ENCODE peak calls at places on chromosomes 1 and 21, in eight cellular contexts. W, O, N, R, S, A, U and J are unnamed samples.

GRCh38 chr1:182869241-182869666 is 30.1 kb downstream of the DHX9 start:
- DNase-seq in W (no peak), O (no peak), N (peak; percentile 30), R (no peak), S (no peak), A (no peak), U (no peak), J (no peak)

GRCh38 chr1:234535763-234536515 is 57.0 kb upstream of the TARBP1 start:
- DNase-seq in W (peak; percentile 81), O (no peak), N (no peak), R (peak; percentile 61), S (no peak), A (peak; percentile 84), U (peak; percentile 70), J (no peak)

GRCh38 chr1:90402893-90403849 is 313.9 kb downstream of the BARHL2 start:
- DNase-seq in W (no peak), O (peak; percentile 26), N (peak; percentile 31), R (no peak), S (no peak), A (no peak), U (peak; percentile 95), J (no peak)

GRCh38 chr1:239952348-239953307 is 139.1 kb upstream of the FMN2 start:
- DNase-seq in W (no peak), O (no peak), N (peak; percentile 39), R (no peak), S (no peak), A (no peak), U (no peak), J (no peak)

GRCh38 chr1:109769335-109770078 is 5.8 kb upstream of the EPS8L3 start:
- DNase-seq in W (peak; percentile 19), O (peak; percentile 68), N (peak; percentile 5), R (peak; percentile 3), S (no peak), A (no peak), U (peak; percentile 95), J (no peak)

GRCh38 chr21:44875341-44875740 is 1.9 kb upstream of the PTTG1IP start:
- DNase-seq in W (no peak), O (peak; percentile 52), N (no peak), R (no peak), S (no peak), A (no peak), U (peak; percentile 22), J (no peak)

GRCh38 chr1:223482766-223483165 is 89.6 kb downstream of the CCDC185 start:
- DNase-seq in W (no peak), O (no peak), N (no peak), R (no peak), S (no peak), A (no peak), U (no peak), J (no peak)

GRCh38 chr1:207355513-207356295 is 34.2 kb downstream of the CD55 start:
- DNase-seq in W (no peak), O (no peak), N (no peak), R (no peak), S (no peak), A (no peak), U (no peak), J (no peak)

GRCh38 chr1:218674280-218674773 is 329.2 kb downstream of the TGFB2 start:
- DNase-seq in W (no peak), O (peak; percentile 63), N (peak; percentile 16), R (no peak), S (no peak), A (peak; percentile 11), U (peak; percentile 83), J (no peak)

GRCh38 chr1:26280333-26281042 is 602 bp downstream of the SH3BGRL3 start:
- DNase-seq in W (peak; percentile 78), O (no peak), N (peak; percentile 44), R (no peak), S (no peak), A (no peak), U (peak; percentile 48), J (no peak)

GRCh38 chr1:228082975-228083870 is 715 bp downstream of the ARF1 start:
- DNase-seq in W (peak; percentile 84), O (no peak), N (peak; percentile 42), R (peak; percentile 37), S (peak; percentile 33), A (peak; percentile 78), U (peak; percentile 29), J (no peak)

GRCh38 chr1:25219661-25220251 is 12.5 kb downstream of the SYF2 start:
- DNase-seq in W (no peak), O (no peak), N (no peak), R (no peak), S (no peak), A (no peak), U (no peak), J (no peak)

GRCh38 chr1:205543351-205544305 is 39.2 kb downstream of the CDK18 start:
- DNase-seq in W (peak; percentile 87), O (peak; percentile 80), N (no peak), R (peak; percentile 37), S (no peak), A (peak; percentile 88), U (peak; percentile 82), J (peak; percentile 80)

GRCh38 chr1:218467101-218467728 is 122.1 kb downstream of the TGFB2 start:
- DNase-seq in W (no peak), O (peak; percentile 78), N (no peak), R (no peak), S (no peak), A (no peak), U (peak; percentile 90), J (no peak)

GRCh38 chr1:72037745-72038343 is 244.5 kb downstream of the NEGR1 start:
- DNase-seq in W (no peak), O (peak; percentile 18), N (peak; percentile 26), R (no peak), S (no peak), A (peak; percentile 10), U (peak; percentile 49), J (no peak)

GRCh38 chr1:14612281-14612680 is 13.8 kb downstream of the KAZN start:
- DNase-seq in W (no peak), O (no peak), N (no peak), R (no peak), S (no peak), A (no peak), U (no peak), J (no peak)

GRCh38 chr1:244271004-244271403 is 180.7 kb downstream of the ADSS2 start:
- DNase-seq in W (no peak), O (no peak), N (no peak), R (no peak), S (no peak), A (no peak), U (no peak), J (peak; percentile 3)

GRCh38 chr1:244272471-244273261 is 179.0 kb downstream of the ADSS2 start:
- DNase-seq in W (peak; percentile 77), O (peak; percentile 76), N (peak; percentile 69), R (peak; percentile 55), S (peak; percentile 60), A (peak; percentile 58), U (peak; percentile 92), J (peak; percentile 75)

GRCh38 chr1:244273845-244274619 is 177.7 kb downstream of the ADSS2 start:
- DNase-seq in W (no peak), O (peak; percentile 94), N (no peak), R (no peak), S (no peak), A (peak; percentile 54), U (peak; percentile 100), J (peak; percentile 56)

GRCh38 chr1:244271909-244272308 is 179.8 kb downstream of the ADSS2 start:
- DNase-seq in W (no peak), O (no peak), N (no peak), R (no peak), S (no peak), A (no peak), U (no peak), J (peak; percentile 44)

GRCh38 chr1:244273262-244273844 is 178.4 kb downstream of the ADSS2 start:
- DNase-seq in W (no peak), O (no peak), N (no peak), R (no peak), S (no peak), A (no peak), U (no peak), J (no peak)
- TF ChIP-seq CTCF in W (no peak), O (no peak), N (no peak), R (no peak), S (peak; percentile 12), A (no peak), U (no peak), J (no peak)

DNA sequence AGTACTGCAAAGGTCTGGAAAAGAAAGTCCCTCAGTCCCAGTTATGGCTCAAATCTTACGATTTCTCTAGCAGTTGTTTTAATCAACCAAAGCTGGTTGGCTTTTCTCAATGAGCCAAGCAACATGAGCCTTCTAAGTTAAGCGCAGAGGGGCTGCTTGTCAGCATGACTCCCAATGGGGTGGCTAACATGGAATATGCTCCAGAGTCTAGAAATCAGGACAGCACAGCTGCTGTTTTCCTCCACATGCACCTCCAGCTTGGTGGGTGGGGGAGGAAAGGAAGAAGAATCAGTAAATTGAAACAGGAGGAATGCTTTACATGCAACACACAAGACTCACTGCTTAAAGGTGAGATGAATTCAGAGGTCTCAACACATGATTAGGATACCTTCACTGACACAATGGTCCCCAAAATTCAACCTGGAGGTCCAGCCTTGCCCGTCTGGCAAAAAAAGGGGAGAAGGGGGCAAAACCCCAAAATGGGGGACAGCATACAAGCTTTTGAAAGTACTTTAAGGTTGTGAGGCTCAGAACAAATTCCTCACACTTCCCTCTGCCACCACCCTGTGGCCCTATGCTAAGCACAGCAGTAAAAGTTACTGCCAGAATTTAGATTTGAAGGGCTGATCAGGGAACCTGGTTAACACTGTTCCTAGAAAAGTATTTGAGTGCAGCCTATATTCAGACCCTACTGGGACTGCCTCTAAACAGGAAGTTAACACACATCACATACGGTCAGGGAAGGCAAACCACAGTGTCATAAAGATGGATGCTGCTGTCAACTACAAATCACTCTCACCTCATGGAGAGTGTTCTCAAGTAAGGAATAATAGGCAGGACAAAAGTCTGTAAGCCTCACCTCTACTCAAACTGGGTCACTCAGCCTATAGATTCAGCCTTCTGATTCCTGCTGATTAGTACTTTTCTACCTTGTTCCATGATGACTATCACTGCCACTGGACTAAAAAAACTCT is 2.6 kb downstream of the GATAD2B start:
- DNase-seq in W (no peak), O (peak; percentile 52), N (no peak), R (no peak), S (no peak), A (no peak), U (peak; percentile 42), J (no peak)
- TF ChIP-seq CTCF in W (peak; percentile 11), O (peak; percentile 24), N (no peak), R (no peak), S (no peak), A (peak; percentile 43), U (peak; percentile 37), J (peak; percentile 29)

GRCh38 chr1:192691041-192691440 is 55.1 kb downstream of the RGS13 start:
- DNase-seq in W (no peak), O (no peak), N (no peak), R (no peak), S (no peak), A (no peak), U (no peak), J (no peak)
- TF ChIP-seq CTCF in W (no peak), O (no peak), N (no peak), R (no peak), S (no peak), A (no peak), U (no peak), J (no peak)

DNA sequence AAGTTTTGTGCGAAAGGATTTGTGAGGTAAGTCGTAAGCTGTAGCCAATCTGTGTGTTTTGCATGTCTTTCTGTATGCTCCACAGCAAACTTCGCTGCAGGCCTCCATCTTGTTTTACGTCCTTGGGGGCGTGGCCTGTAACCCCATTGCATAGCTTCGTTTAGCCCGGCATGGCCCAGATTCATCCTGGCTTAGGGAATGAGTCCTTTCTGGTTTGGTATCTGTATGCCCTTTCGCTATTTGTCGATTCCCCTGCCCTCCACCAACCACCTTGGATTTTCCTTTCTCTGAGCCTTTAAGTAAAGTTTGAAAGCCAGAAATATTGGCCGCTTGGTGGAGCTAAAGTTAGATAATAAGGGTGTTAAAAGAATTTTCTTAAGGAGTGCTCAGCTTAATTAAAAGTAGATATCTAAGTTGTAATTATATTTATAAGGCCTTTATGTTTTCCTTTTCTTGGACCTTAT is 1.1 kb downstream of the THEM4 start:
- DNase-seq in W (no peak), O (no peak), N (no peak), R (no peak), S (no peak), A (no peak), U (peak; percentile 24), J (no peak)
- TF ChIP-seq CTCF in W (no peak), O (no peak), N (no peak), R (peak; percentile 8), S (no peak), A (no peak), U (peak; percentile 11), J (peak; percentile 34)